ENCODE peak calls at places on chromosomes 7 and 10, in six cellular contexts. One of them, this sample, is unnamed.

GRCh38 chr10:100767428-100767779 is 22.0 kb downstream of the PAX2 start:
- ATAC-seq in K562: no peak
- ATAC-seq in Panc1: no peak
- ATAC-seq in GM12878: no peak
- ATAC-seq in upper lobe of left lung: no peak
- ATAC-seq in HCT116: no peak
- ATAC-seq in this sample: no peak

GRCh38 chr7:151110236-151110940 is 24.1 kb downstream of the AGAP3 start:
- ATAC-seq in HCT116: no peak
- ATAC-seq in GM12878: peak
- ATAC-seq in Panc1: peak
- ATAC-seq in upper lobe of left lung: no peak
- ATAC-seq in K562: no peak
- ATAC-seq in this sample: no peak

GRCh38 chr7:48045205-48045765 is 9.9 kb downstream of the C7orf57 start:
- ATAC-seq in HCT116: no peak
- ATAC-seq in K562: no peak
- ATAC-seq in Panc1: no peak
- ATAC-seq in upper lobe of left lung: no peak
- ATAC-seq in GM12878: no peak
- ATAC-seq in this sample: no peak

GRCh38 chr7:129348023-129348740 is 86.0 kb upstream of the STRIP2 start:
- ATAC-seq in upper lobe of left lung: no peak
- ATAC-seq in GM12878: no peak
- ATAC-seq in Panc1: no peak
- ATAC-seq in K562: no peak
- ATAC-seq in HCT116: no peak
- ATAC-seq in this sample: no peak

GRCh38 chr10:43028143-43028542 is 48.7 kb upstream of the RET start:
- ATAC-seq in GM12878: no peak
- ATAC-seq in HCT116: no peak
- ATAC-seq in Panc1: no peak
- ATAC-seq in K562: no peak
- ATAC-seq in upper lobe of left lung: no peak
- ATAC-seq in this sample: no peak

GRCh38 chr7:47792521-47793121 is 155.6 kb downstream of the PKD1L1 start:
- ATAC-seq in GM12878: no peak
- ATAC-seq in upper lobe of left lung: no peak
- ATAC-seq in Panc1: peak
- ATAC-seq in HCT116: peak
- ATAC-seq in K562: peak
- ATAC-seq in this sample: no peak

GRCh38 chr7:110983822-110984456 is 107.0 kb upstream of the LRRN3 start:
- ATAC-seq in GM12878: no peak
- ATAC-seq in Panc1: no peak
- ATAC-seq in K562: no peak
- ATAC-seq in HCT116: no peak
- ATAC-seq in upper lobe of left lung: no peak
- ATAC-seq in this sample: no peak

GRCh38 chr10:10589540-10589939 is 428.1 kb upstream of the CELF2 start:
- ATAC-seq in Panc1: no peak
- ATAC-seq in K562: no peak
- ATAC-seq in GM12878: no peak
- ATAC-seq in upper lobe of left lung: peak
- ATAC-seq in HCT116: no peak
- ATAC-seq in this sample: peak

GRCh38 chr10:57723305-57723704 is 544.4 kb downstream of the IPMK start:
- ATAC-seq in HCT116: no peak
- ATAC-seq in K562: no peak
- ATAC-seq in Panc1: no peak
- ATAC-seq in upper lobe of left lung: no peak
- ATAC-seq in GM12878: no peak
- ATAC-seq in this sample: no peak

GRCh38 chr7:77315102-77315501 is 101.0 kb downstream of the GSAP start:
- ATAC-seq in Panc1: no peak
- ATAC-seq in upper lobe of left lung: peak
- ATAC-seq in GM12878: no peak
- ATAC-seq in HCT116: no peak
- ATAC-seq in K562: peak
- ATAC-seq in this sample: peak

GRCh38 chr10:126843299-126843934 is 61.8 kb upstream of the DOCK1 start:
- ATAC-seq in HCT116: no peak
- ATAC-seq in upper lobe of left lung: no peak
- ATAC-seq in GM12878: no peak
- ATAC-seq in K562: no peak
- ATAC-seq in Panc1: no peak
- ATAC-seq in this sample: no peak

GRCh38 chr10:113890769-113891168 is 36.3 kb downstream of the NHLRC2 start:
- ATAC-seq in K562: no peak
- ATAC-seq in GM12878: peak
- ATAC-seq in Panc1: no peak
- ATAC-seq in upper lobe of left lung: no peak
- ATAC-seq in HCT116: no peak
- ATAC-seq in this sample: no peak

GRCh38 chr10:63421591-63421990 is 44.2 kb downstream of the JMJD1C start:
- ATAC-seq in HCT116: no peak
- ATAC-seq in upper lobe of left lung: peak
- ATAC-seq in Panc1: no peak
- ATAC-seq in K562: peak
- ATAC-seq in GM12878: peak
- ATAC-seq in this sample: no peak

GRCh38 chr10:78360284-78360683 is 326.6 kb downstream of the RPS24 start:
- ATAC-seq in HCT116: no peak
- ATAC-seq in Panc1: no peak
- ATAC-seq in GM12878: no peak
- ATAC-seq in upper lobe of left lung: no peak
- ATAC-seq in K562: no peak
- ATAC-seq in this sample: no peak

GRCh38 chr10:49564461-49565009 is 25.6 kb upstream of the ERCC6 start:
- ATAC-seq in upper lobe of left lung: no peak
- ATAC-seq in K562: no peak
- ATAC-seq in GM12878: no peak
- ATAC-seq in Panc1: no peak
- ATAC-seq in HCT116: no peak
- ATAC-seq in this sample: no peak

GRCh38 chr7:33072471-33072870 is 9.9 kb upstream of the NT5C3A start:
- ATAC-seq in GM12878: no peak
- ATAC-seq in Panc1: no peak
- ATAC-seq in HCT116: no peak
- ATAC-seq in K562: no peak
- ATAC-seq in upper lobe of left lung: peak
- ATAC-seq in this sample: peak

GRCh38 chr7:37645276-37646040 is 38.1 kb upstream of the GPR141 start:
- ATAC-seq in Panc1: no peak
- ATAC-seq in K562: no peak
- ATAC-seq in HCT116: no peak
- ATAC-seq in upper lobe of left lung: no peak
- ATAC-seq in GM12878: peak
- ATAC-seq in this sample: no peak

GRCh38 chr7:22700559-22701002 is 26.4 kb upstream of the IL6 start:
- ATAC-seq in Panc1: peak
- ATAC-seq in K562: peak
- ATAC-seq in upper lobe of left lung: no peak
- ATAC-seq in GM12878: peak
- ATAC-seq in HCT116: no peak
- ATAC-seq in this sample: peak

GRCh38 chr7:88217675-88218427 is 2.0 kb downstream of the SRI start:
- ATAC-seq in K562: peak
- ATAC-seq in GM12878: peak
- ATAC-seq in Panc1: no peak
- ATAC-seq in HCT116: no peak
- ATAC-seq in upper lobe of left lung: no peak
- ATAC-seq in this sample: no peak

GRCh38 chr10:42987121-42987541 is 89.7 kb upstream of the RET start:
- ATAC-seq in K562: no peak
- ATAC-seq in Panc1: no peak
- ATAC-seq in HCT116: no peak
- ATAC-seq in GM12878: no peak
- ATAC-seq in upper lobe of left lung: peak
- ATAC-seq in this sample: no peak

GRCh38 chr7:45143616-45144015 is 14.0 kb upstream of the RAMP3 start:
- ATAC-seq in K562: no peak
- ATAC-seq in Panc1: no peak
- ATAC-seq in upper lobe of left lung: no peak
- ATAC-seq in GM12878: no peak
- ATAC-seq in HCT116: no peak
- ATAC-seq in this sample: no peak

DNA sequence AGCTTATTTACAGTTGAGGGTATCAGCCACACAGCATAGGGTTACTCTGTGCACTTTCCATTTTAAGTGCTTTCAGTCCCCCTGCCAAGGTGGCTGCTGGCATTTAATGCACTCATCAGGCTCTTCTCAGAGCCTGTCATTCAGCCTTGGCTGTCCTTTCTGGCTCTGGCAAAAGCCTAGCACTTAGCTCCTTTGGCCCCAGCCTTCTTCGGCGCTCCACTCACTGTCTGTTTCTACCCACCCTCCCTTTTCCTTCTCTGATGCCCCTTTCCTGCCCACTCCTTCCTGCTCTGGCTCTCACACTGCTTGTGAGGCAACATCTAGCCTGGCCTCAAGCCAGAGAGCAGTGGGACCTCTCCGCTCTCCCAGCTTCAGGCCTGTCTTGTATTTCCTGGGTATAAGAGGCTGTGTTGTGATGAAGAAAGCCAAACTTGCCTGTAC is 60.2 kb downstream of the WIPF3 start:
- ATAC-seq in upper lobe of left lung: peak
- ATAC-seq in GM12878: no peak
- ATAC-seq in Panc1: no peak
- ATAC-seq in K562: no peak
- ATAC-seq in HCT116: no peak
- ATAC-seq in this sample: peak
- TF ChIP-seq POLR2AphosphoS5 in upper lobe of left lung: no peak
- TF ChIP-seq POLR2AphosphoS5 in GM12878: no peak
- TF ChIP-seq POLR2AphosphoS5 in Panc1: no peak
- TF ChIP-seq POLR2AphosphoS5 in K562: no peak
- TF ChIP-seq POLR2AphosphoS5 in HCT116: no peak
- TF ChIP-seq POLR2AphosphoS5 in this sample: no peak

GRCh38 chr7:100513212-100513611 is 25.8 kb upstream of the AGFG2 start:
- ATAC-seq in upper lobe of left lung: no peak
- ATAC-seq in K562: no peak
- ATAC-seq in GM12878: no peak
- ATAC-seq in Panc1: no peak
- ATAC-seq in HCT116: no peak
- ATAC-seq in this sample: no peak

GRCh38 chr7:100519580-100519979 is 19.4 kb upstream of the AGFG2 start:
- ATAC-seq in GM12878: no peak
- ATAC-seq in Panc1: no peak
- ATAC-seq in K562: no peak
- ATAC-seq in HCT116: no peak
- ATAC-seq in upper lobe of left lung: no peak
- ATAC-seq in this sample: no peak

GRCh38 chr7:100515072-100515532 is 23.9 kb upstream of the AGFG2 start:
- ATAC-seq in K562: no peak
- ATAC-seq in Panc1: no peak
- ATAC-seq in GM12878: no peak
- ATAC-seq in upper lobe of left lung: peak
- ATAC-seq in HCT116: peak
- ATAC-seq in this sample: peak

GRCh38 chr7:100517305-100517704 is 21.7 kb upstream of the AGFG2 start:
- ATAC-seq in upper lobe of left lung: no peak
- ATAC-seq in HCT116: no peak
- ATAC-seq in GM12878: no peak
- ATAC-seq in Panc1: no peak
- ATAC-seq in K562: no peak
- ATAC-seq in this sample: no peak

DNA sequence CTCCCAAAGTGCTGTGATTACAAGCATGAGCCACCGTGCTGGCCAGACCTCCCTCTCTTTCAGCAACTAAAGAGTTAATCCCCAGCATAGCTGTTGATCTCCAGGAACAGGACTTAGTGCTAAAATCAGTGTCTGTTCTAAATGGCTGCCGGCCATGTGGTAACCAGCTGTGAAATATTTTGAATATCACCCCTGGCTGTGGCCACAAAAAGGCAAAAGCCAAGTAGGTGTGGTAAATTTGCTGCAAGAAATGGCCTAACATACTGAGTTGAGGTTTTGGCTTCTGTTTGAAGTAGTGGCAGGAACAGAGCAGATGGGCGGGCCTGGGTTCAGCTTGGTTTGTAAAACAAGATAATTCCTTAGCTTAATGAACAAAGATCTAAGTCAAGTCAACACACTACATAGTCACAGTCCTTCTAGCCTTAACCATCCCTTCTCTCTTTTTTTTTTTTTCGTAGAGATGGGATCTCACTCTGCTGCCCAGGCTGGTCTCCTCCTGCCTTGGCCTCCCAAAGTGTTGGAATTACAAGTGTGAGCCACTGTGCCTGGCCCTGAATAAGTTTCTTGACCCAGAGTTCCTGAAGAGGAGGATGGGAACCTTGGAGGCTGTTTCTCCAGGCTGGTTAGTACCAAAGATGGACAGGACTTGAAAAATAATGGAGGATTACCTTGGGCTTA is 22.7 kb upstream of the AGFG2 start:
- ATAC-seq in Panc1: peak
- ATAC-seq in upper lobe of left lung: peak
- ATAC-seq in K562: peak
- ATAC-seq in GM12878: peak
- ATAC-seq in HCT116: peak
- ATAC-seq in this sample: peak
- TF ChIP-seq POLR2AphosphoS5 in Panc1: no peak
- TF ChIP-seq POLR2AphosphoS5 in upper lobe of left lung: no peak
- TF ChIP-seq POLR2AphosphoS5 in K562: no peak
- TF ChIP-seq POLR2AphosphoS5 in GM12878: no peak
- TF ChIP-seq POLR2AphosphoS5 in HCT116: no peak
- TF ChIP-seq POLR2AphosphoS5 in this sample: peak

GRCh38 chr7:69912141-69912540 is 313.9 kb downstream of the AUTS2 start:
- ATAC-seq in HCT116: no peak
- ATAC-seq in GM12878: no peak
- ATAC-seq in Panc1: no peak
- ATAC-seq in upper lobe of left lung: no peak
- ATAC-seq in K562: no peak
- ATAC-seq in this sample: peak
- TF ChIP-seq POLR2AphosphoS5 in HCT116: no peak
- TF ChIP-seq POLR2AphosphoS5 in GM12878: no peak
- TF ChIP-seq POLR2AphosphoS5 in Panc1: no peak
- TF ChIP-seq POLR2AphosphoS5 in upper lobe of left lung: no peak
- TF ChIP-seq POLR2AphosphoS5 in K562: no peak
- TF ChIP-seq POLR2AphosphoS5 in this sample: no peak

DNA sequence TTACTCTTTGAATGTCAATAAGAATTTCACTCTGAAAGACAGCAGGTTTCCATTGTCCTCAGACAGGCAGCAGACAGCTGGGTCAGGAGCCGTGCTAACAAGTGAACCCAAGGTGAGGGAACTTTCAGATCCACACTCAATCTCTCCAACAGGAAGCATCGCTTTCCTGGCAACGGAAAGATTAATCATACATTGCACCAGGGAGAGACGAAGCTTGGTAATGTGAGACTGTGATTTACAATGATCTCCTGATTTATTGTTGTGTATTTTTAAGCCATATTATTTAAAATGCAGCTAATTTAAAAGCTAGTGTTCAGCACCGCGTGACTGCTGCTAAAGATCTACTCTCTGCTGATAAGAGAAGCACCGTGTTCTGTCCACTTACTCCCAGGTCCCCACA is 17.5 kb upstream of the NOM1 start:
- ATAC-seq in upper lobe of left lung: no peak
- ATAC-seq in K562: peak
- ATAC-seq in Panc1: no peak
- ATAC-seq in GM12878: no peak
- ATAC-seq in HCT116: no peak
- ATAC-seq in this sample: no peak
- TF ChIP-seq POLR2AphosphoS5 in upper lobe of left lung: no peak
- TF ChIP-seq POLR2AphosphoS5 in K562: no peak
- TF ChIP-seq POLR2AphosphoS5 in Panc1: no peak
- TF ChIP-seq POLR2AphosphoS5 in GM12878: no peak
- TF ChIP-seq POLR2AphosphoS5 in HCT116: no peak
- TF ChIP-seq POLR2AphosphoS5 in this sample: no peak

This sample was measured in gastroesophageal sphincter.